ENCODE peak calls at places on chromosome 6, in nine cellular contexts. U, C, H, D, P, W, A, O and Q are unnamed samples.
A peak's percentile ranks its signal among the peaks of the same experiment; 100 is the strongest.

GRCh38 chr6:158837684-158838625 is 18.8 kb upstream of the EZR start:
- DNase-seq in A (no peak), H (no peak), P (no peak), C (no peak), W (no peak), U (no peak), D (peak; percentile 85), O (no peak), Q (no peak)

GRCh38 chr6:32637219-32637880 is at the start of gene HLA-DQA1:
- DNase-seq in U (no peak), W (no peak), A (peak; percentile 7), C (no peak), D (no peak), O (no peak), H (no peak), P (no peak), Q (no peak)

GRCh38 chr6:136608991-136609390 is 58.8 kb upstream of the MAP7 start:
- DNase-seq in H (no peak), W (no peak), O (no peak), U (no peak), D (no peak), A (peak; percentile 50), C (no peak), P (no peak), Q (no peak)

GRCh38 chr6:133890941-133891813 is 2.3 kb downstream of the TCF21 start:
- DNase-seq in O (no peak), H (peak; percentile 15), W (peak; percentile 51), C (no peak), A (no peak), D (no peak), U (no peak), P (no peak), Q (no peak)

GRCh38 chr6:142845624-142846458 is 99.1 kb downstream of the HIVEP2 start:
- DNase-seq in A (peak; percentile 80), O (peak; percentile 66), D (peak; percentile 63), H (peak; percentile 59), C (peak; percentile 81), U (peak; percentile 74), P (peak; percentile 42), W (peak; percentile 83), Q (no peak)

GRCh38 chr6:138107752-138108592 is 753 bp upstream of the PERP start:
- DNase-seq in C (no peak), D (peak; percentile 47), P (no peak), U (peak; percentile 57), O (peak; percentile 12), H (peak; percentile 14), A (peak; percentile 25), W (peak; percentile 41), Q (no peak)

GRCh38 chr6:163651910-163652309 is 237.4 kb downstream of the QKI start:
- DNase-seq in C (no peak), A (no peak), H (no peak), O (no peak), U (no peak), W (no peak), P (no peak), D (no peak), Q (no peak)

GRCh38 chr6:165988757-165989456 is 178.7 kb downstream of the TBXT start:
- DNase-seq in A (no peak), O (no peak), U (no peak), D (no peak), C (no peak), W (no peak), P (no peak), H (no peak), Q (no peak)

GRCh38 chr6:40353967-40354452 is 233.2 kb downstream of the LRFN2 start:
- DNase-seq in U (no peak), W (no peak), O (no peak), H (no peak), A (no peak), C (peak; percentile 18), P (no peak), D (no peak), Q (no peak)

GRCh38 chr6:26646074-26646473 is 13.5 kb downstream of the ZNF322 start:
- DNase-seq in H (no peak), P (no peak), O (no peak), D (no peak), U (no peak), C (no peak), W (no peak), A (no peak), Q (no peak)

GRCh38 chr6:17583811-17584210 is 16.3 kb upstream of the FAM8A1 start:
- DNase-seq in U (no peak), W (no peak), O (no peak), C (no peak), D (no peak), P (no peak), H (no peak), A (no peak), Q (no peak)

GRCh38 chr6:2919401-2919800 is 16.3 kb upstream of the SERPINB9 start:
- DNase-seq in C (peak; percentile 18), W (no peak), H (no peak), A (no peak), D (no peak), U (no peak), O (no peak), P (no peak), Q (no peak)

GRCh38 chr6:33759887-33760629 is 13.4 kb upstream of the IP6K3 start:
- DNase-seq in C (no peak), U (no peak), A (no peak), P (no peak), O (no peak), D (no peak), W (no peak), H (no peak), Q (no peak)

GRCh38 chr6:1363729-1364572 is 25.4 kb upstream of the FOXF2 start:
- DNase-seq in C (no peak), D (no peak), P (no peak), W (no peak), H (no peak), A (peak; percentile 16), U (peak; percentile 18), O (no peak), Q (peak; percentile 15)

GRCh38 chr6:5894357-5894756 is 112.4 kb downstream of the NRN1 start:
- DNase-seq in O (no peak), C (no peak), D (peak; percentile 82), W (no peak), H (no peak), P (no peak), U (no peak), A (no peak), Q (no peak)

GRCh38 chr6:114733596-114733995 is 390.8 kb upstream of the HS3ST5 start:
- DNase-seq in D (no peak), A (no peak), C (no peak), W (no peak), P (no peak), O (no peak), H (no peak), U (no peak), Q (no peak)

GRCh38 chr6:144066745-144067484 is 28.5 kb downstream of the SF3B5 start:
- DNase-seq in P (no peak), D (no peak), U (no peak), O (no peak), C (no peak), H (no peak), W (no peak), A (no peak), Q (no peak)

GRCh38 chr6:107069631-107070548 is 41.9 kb downstream of the MTRES1 start:
- DNase-seq in P (no peak), W (no peak), A (no peak), U (no peak), O (no peak), H (no peak), D (no peak), C (no peak), Q (no peak)
- H3K27me3 ChIP-seq in P (no peaks in the 10 kb centered on the region), W (no peaks in the 10 kb centered on the region), A (no peaks in the 10 kb centered on the region), U (no peaks in the 10 kb centered on the region), O (no peaks in the 10 kb centered on the region), H (no peaks in the 10 kb centered on the region), D (no peaks in the 10 kb centered on the region), C (no peaks in the 10 kb centered on the region), Q (no peaks in the 10 kb centered on the region)

GRCh38 chr6:108156180-108156937 is 9.5 kb upstream of the NR2E1 start:
- DNase-seq in A (peak; percentile 55), P (no peak), H (no peak), D (no peak), O (no peak), C (no peak), U (no peak), W (no peak), Q (no peak)

GRCh38 chr6:108156938-108157233 is 8.9 kb upstream of the NR2E1 start:
- DNase-seq in H (no peak), D (no peak), P (no peak), U (no peak), O (no peak), A (no peak), W (no peak), C (no peak), Q (no peak)

GRCh38 chr6:108157234-108157971 is 8.4 kb upstream of the NR2E1 start:
- DNase-seq in C (no peak), O (no peak), P (no peak), A (no peak), H (no peak), W (no peak), D (no peak), U (no peak), Q (no peak)

GRCh38 chr6:108160009-108160408 is 5.8 kb upstream of the NR2E1 start:
- DNase-seq in W (no peak), D (no peak), U (no peak), A (no peak), P (no peak), C (no peak), O (no peak), H (no peak), Q (no peak)

DNA sequence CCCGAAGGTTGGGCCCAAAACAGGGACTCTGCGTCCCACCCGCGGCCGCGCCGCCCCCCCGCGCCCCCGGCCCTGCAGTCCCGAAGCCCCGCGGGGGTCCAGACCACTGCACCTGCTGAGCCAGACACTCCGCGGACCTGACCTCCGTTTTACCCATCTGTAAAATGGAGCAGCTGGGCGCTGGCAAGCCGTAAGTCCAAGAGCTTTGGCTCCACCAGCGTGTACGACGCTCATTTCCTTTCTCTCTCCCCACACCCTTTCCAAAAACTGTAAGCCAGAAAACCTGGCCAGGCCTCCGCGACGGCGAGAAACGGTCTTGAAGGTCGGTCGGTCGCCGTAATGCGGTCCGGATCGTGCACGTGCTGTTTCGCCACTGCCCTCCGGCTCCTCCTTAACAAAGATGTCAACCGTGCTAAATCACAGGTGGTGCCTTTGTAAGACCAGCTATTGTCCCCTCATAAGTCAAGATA is 7.8 kb upstream of the NR2E1 start:
- DNase-seq in U (no peak), A (no peak), H (no peak), P (no peak), D (no peak), O (no peak), W (no peak), C (no peak), Q (no peak)
- H3K27me3 ChIP-seq in U (peaks cover 9% of the 10 kb centered on the region), A (peaks cover 58% of the 10 kb centered on the region), H (peaks cover 55% of the 10 kb centered on the region), P (peaks cover 38% of the 10 kb centered on the region), D (peaks cover 4% of the 10 kb centered on the region), O (peaks cover 21% of the 10 kb centered on the region), W (peaks cover 3% of the 10 kb centered on the region), C (peaks cover 6% of the 10 kb centered on the region), Q (peaks cover 90% of the 10 kb centered on the region)

GRCh38 chr6:37694259-37694658 is 3.4 kb downstream of the MDGA1 start:
- DNase-seq in C (no peak), O (no peak), W (no peak), P (no peak), A (no peak), U (no peak), H (no peak), D (no peak), Q (no peak)
- H3K27me3 ChIP-seq in C (no peaks in the 10 kb centered on the region), O (no peaks in the 10 kb centered on the region), W (no peaks in the 10 kb centered on the region), P (peaks cover 25% of the 10 kb centered on the region), A (peaks cover 17% of the 10 kb centered on the region), U (no peaks in the 10 kb centered on the region), H (peaks cover 14% of the 10 kb centered on the region), D (peaks cover 5% of the 10 kb centered on the region), Q (peaks cover 75% of the 10 kb centered on the region)

GRCh38 chr6:168101201-168102092 is 22.4 kb upstream of the FRMD1 start:
- DNase-seq in U (no peak), P (no peak), W (peak; percentile 48), A (no peak), O (no peak), H (no peak), D (no peak), C (no peak), Q (no peak)
- H3K27me3 ChIP-seq in U (no peaks in the 10 kb centered on the region), P (peaks cover 3% of the 10 kb centered on the region), W (no peaks in the 10 kb centered on the region), A (peaks cover 9% of the 10 kb centered on the region), O (no peaks in the 10 kb centered on the region), H (no peaks in the 10 kb centered on the region), D (peaks cover 5% of the 10 kb centered on the region), C (peaks cover 16% of the 10 kb centered on the region), Q (peaks cover 7% of the 10 kb centered on the region)